ENCODE peak calls at places on chromosomes 13 and 19, in eight cellular contexts. I, F, O, G, S, V, T and A are unnamed samples.

GRCh38 chr13:59121507-59121906 is 1042.2 kb downstream of the DIAPH3 start:
- DNase-seq in S (no peak), F (no peak), O (no peak), I (no peak), T (no peak), G (no peak), V (no peak), A (no peak)

GRCh38 chr13:40352807-40353562 is 313.5 kb downstream of the FOXO1 start:
- DNase-seq in S (no peak), G (no peak), I (no peak), V (no peak), F (no peak), T (no peak), O (no peak), A (no peak)

GRCh38 chr19:36747750-36748149 is 24.9 kb downstream of the ZNF850 start:
- DNase-seq in G (no peak), T (no peak), I (no peak), F (no peak), S (no peak), V (no peak), O (no peak), A (no peak)

GRCh38 chr19:15372470-15372869 is 7.1 kb downstream of the AKAP8 start:
- DNase-seq in F (no peak), S (no peak), G (no peak), I (no peak), O (no peak), V (no peak), T (no peak), A (no peak)

GRCh38 chr19:4800591-4801081 is 9.1 kb downstream of the FEM1A start:
- DNase-seq in T (no peak), O (no peak), F (no peak), S (no peak), I (no peak), G (no peak), V (no peak), A (no peak)

GRCh38 chr19:29003641-29004409 is 209.1 kb downstream of the UQCRFS1 start:
- DNase-seq in S (no peak), I (no peak), T (no peak), V (no peak), F (no peak), O (no peak), G (no peak), A (no peak)

GRCh38 chr13:29556742-29557141 is 38.7 kb downstream of the SLC7A1 start:
- DNase-seq in V (no peak), I (no peak), F (no peak), S (no peak), O (no peak), T (no peak), G (no peak), A (no peak)

GRCh38 chr13:31044658-31045620 is 112.5 kb downstream of the TEX26 start:
- DNase-seq in S (peak; percentile 46), G (no peak), V (no peak), O (no peak), F (no peak), I (no peak), T (no peak), A (no peak)

GRCh38 chr19:47663435-47663910 is 49.7 kb upstream of the EHD2 start:
- DNase-seq in V (no peak), F (no peak), T (peak; percentile 82), S (no peak), G (peak; percentile 95), O (peak; percentile 80), I (no peak), A (no peak)

GRCh38 chr13:45473627-45474026 is 8.9 kb downstream of the COG3 start:
- DNase-seq in G (peak; percentile 24), T (no peak), S (no peak), O (no peak), I (no peak), F (no peak), V (no peak), A (no peak)

GRCh38 chr19:33453207-33453736 is 68.3 kb downstream of the PEPD start:
- DNase-seq in F (no peak), I (no peak), O (no peak), V (no peak), T (no peak), S (no peak), G (no peak), A (no peak)

GRCh38 chr13:93290503-93290902 is 63.9 kb downstream of the GPC6 start:
- DNase-seq in S (no peak), I (no peak), F (no peak), T (no peak), V (no peak), O (no peak), G (peak; percentile 77), A (no peak)